ENCODE peak calls at places on chromosomes 2 and 18, in six cellular contexts. W is MCF 10A, B is epithelial cell of esophagus, N is foreskin fibroblast, U is body of pancreas, F is K562. J is an unnamed sample.

GRCh38 chr2:161068670-161069069 is 91.6 kb upstream of the TANK start:
- DNase-seq in W (peak), B (peak), N (no peak), U (no peak), F (no peak), J (no peak)

GRCh38 chr2:234864518-234864917 is 87.3 kb upstream of the SH3BP4 start:
- DNase-seq in W (no peak), B (no peak), N (no peak), U (no peak), F (no peak), J (no peak)

GRCh38 chr2:69797235-69797634 is 32.2 kb upstream of the GMCL1 start:
- DNase-seq in W (no peak), B (no peak), N (no peak), U (no peak), F (no peak), J (no peak)

GRCh38 chr18:13382990-13383821 is 164.6 kb downstream of the LDLRAD4 start:
- DNase-seq in W (no peak), B (no peak), N (no peak), U (no peak), F (no peak), J (no peak)

GRCh38 chr2:223952280-223952968 is 4.8 kb upstream of the MRPL44 start:
- DNase-seq in W (no peak), B (no peak), N (no peak), U (no peak), F (no peak), J (no peak)

GRCh38 chr2:160091381-160091780 is 29.0 kb upstream of the PLA2R1 start:
- DNase-seq in W (peak), B (peak), N (peak), U (no peak), F (no peak), J (peak)

GRCh38 chr2:37679072-37679695 is 7.7 kb upstream of the CDC42EP3 start:
- DNase-seq in W (no peak), B (no peak), N (no peak), U (no peak), F (no peak), J (no peak)

GRCh38 chr2:23434721-23435121 is 49.7 kb downstream of the KLHL29 start:
- DNase-seq in W (peak), B (peak), N (no peak), U (no peak), F (no peak), J (no peak)

GRCh38 chr2:240833724-240834285 is 13.8 kb upstream of the KIF1A start:
- DNase-seq in W (no peak), B (no peak), N (no peak), U (no peak), F (no peak), J (no peak)

GRCh38 chr2:45649855-45650806 is 1.3 kb upstream of the PRKCE start:
- DNase-seq in W (peak), B (peak), N (peak), U (peak), F (peak), J (peak)

GRCh38 chr2:222000326-222000725 is 298.5 kb downstream of the PAX3 start:
- DNase-seq in W (peak), B (peak), N (peak), U (no peak), F (no peak), J (peak)

GRCh38 chr2:118970396-118971135 is 28.6 kb downstream of the MARCO start:
- DNase-seq in W (peak), B (peak), N (no peak), U (no peak), F (no peak), J (no peak)

GRCh38 chr2:26438926-26439325 is 37.2 kb downstream of the DRC1 start:
- DNase-seq in W (no peak), B (no peak), N (no peak), U (no peak), F (no peak), J (no peak)

GRCh38 chr18:77000527-77000926 is 132.1 kb downstream of the MBP start:
- DNase-seq in W (peak), B (peak), N (peak), U (peak), F (peak), J (peak)

GRCh38 chr2:27182346-27182745 is 29.5 kb upstream of the ATRAID start:
- DNase-seq in W (peak), B (no peak), N (peak), U (no peak), F (no peak), J (peak)

GRCh38 chr2:241812730-241813079 is 3.7 kb downstream of the NEU4 start:
- DNase-seq in W (no peak), B (no peak), N (no peak), U (no peak), F (no peak), J (no peak)

GRCh38 chr18:74760436-74760835 is 162.8 kb downstream of the ZNF407 start:
- DNase-seq in W (no peak), B (peak), N (no peak), U (no peak), F (no peak), J (no peak)

DNA sequence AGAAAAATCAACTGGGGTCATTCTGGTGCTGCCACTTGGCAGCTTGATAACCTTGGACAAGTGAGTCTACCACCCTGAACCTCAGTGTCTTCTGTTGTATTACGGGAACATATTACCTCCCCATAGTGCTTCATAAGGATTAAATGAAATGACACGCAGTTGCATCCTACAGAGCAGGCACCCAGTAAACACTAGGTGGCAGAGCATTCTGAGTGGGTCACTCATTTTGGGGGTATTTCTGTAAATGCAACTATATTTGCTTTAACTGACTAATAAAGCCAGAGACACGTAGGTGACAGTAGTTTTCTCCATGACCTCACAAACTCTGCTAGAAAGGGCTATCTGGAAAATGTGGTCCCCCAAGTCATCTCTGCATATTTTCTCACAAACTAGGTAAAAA is 4.7 kb downstream of the CD226 start:
- DNase-seq in W (no peak), B (no peak), N (no peak), U (no peak), F (no peak), J (no peak)
- TF ChIP-seq CTCF in W (no peak), B (no peak), N (no peak), U (no peak), F (no peak), J (peak)

DNA sequence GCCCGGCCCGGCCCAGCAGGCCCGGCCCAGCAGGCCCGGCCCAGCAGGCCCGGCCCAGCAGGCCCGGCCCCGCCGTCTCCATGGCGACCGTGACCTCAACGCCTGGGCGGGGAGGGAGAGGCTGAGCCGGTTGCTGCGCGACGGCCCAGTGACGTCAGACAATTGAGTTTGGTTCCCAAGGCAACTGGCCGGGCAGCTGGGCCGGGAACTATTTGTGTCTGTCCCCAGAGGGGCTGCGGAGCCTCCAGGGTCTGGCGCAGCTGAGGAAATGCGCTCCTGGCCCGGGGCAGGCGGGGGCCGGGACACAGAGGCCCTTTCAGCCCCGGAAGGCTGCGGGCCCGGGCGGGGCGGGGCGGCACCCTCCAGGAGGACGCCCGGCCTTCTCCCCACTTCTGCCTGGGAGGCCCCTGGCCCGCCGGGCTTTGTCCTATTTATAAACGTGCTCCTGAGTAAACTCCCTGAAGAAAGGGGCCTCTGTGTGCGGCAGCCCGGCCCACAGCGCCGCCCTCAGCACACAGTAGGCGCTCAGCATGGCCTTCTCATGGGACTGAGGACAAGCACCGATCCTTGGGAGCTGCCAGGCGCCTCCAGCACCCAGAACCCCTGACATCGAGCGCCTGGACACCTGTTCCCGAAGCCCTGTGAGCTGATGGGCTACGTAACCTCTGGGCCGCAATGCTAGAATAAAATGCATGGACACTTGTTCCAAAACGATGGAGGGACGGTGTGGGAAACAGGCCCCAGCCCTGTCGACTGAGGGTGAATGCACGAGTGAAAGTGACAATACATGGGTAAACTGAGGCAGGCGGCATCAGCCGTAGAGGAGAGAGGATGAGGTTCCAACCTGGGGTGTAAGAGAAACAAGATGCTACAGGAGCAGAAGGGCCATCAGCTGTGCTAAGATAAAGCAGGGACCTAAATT is 12.3 kb downstream of the TEX44 start:
- DNase-seq in W (peak), B (peak), N (peak), U (peak), F (peak), J (peak)
- TF ChIP-seq CTCF in W (no peak), B (no peak), N (no peak), U (no peak), F (no peak), J (peak)

GRCh38 chr2:42651057-42651456 is 82.6 kb downstream of the MTA3 start:
- DNase-seq in W (no peak), B (no peak), N (no peak), U (no peak), F (no peak), J (no peak)
- TF ChIP-seq CTCF in W (no peak), B (no peak), N (no peak), U (no peak), F (no peak), J (no peak)

GRCh38 chr2:185610301-185610700 is 128.3 kb upstream of the FSIP2 start:
- DNase-seq in W (no peak), B (no peak), N (no peak), U (no peak), F (no peak), J (no peak)

GRCh38 chr2:185607943-185608342 is 130.7 kb upstream of the FSIP2 start:
- DNase-seq in W (no peak), B (no peak), N (no peak), U (no peak), F (no peak), J (no peak)

GRCh38 chr2:185608799-185609198 is 129.8 kb upstream of the FSIP2 start:
- DNase-seq in W (peak), B (peak), N (no peak), U (no peak), F (no peak), J (no peak)
- TF ChIP-seq CTCF in W (peak), B (no peak), N (no peak), U (peak), F (no peak), J (no peak)

GRCh38 chr2:30472326-30472725 is 25.3 kb downstream of the LCLAT1 start:
- DNase-seq in W (no peak), B (no peak), N (no peak), U (no peak), F (no peak), J (no peak)
- TF ChIP-seq CTCF in W (no peak), B (no peak), N (no peak), U (no peak), F (no peak), J (peak)

DNA sequence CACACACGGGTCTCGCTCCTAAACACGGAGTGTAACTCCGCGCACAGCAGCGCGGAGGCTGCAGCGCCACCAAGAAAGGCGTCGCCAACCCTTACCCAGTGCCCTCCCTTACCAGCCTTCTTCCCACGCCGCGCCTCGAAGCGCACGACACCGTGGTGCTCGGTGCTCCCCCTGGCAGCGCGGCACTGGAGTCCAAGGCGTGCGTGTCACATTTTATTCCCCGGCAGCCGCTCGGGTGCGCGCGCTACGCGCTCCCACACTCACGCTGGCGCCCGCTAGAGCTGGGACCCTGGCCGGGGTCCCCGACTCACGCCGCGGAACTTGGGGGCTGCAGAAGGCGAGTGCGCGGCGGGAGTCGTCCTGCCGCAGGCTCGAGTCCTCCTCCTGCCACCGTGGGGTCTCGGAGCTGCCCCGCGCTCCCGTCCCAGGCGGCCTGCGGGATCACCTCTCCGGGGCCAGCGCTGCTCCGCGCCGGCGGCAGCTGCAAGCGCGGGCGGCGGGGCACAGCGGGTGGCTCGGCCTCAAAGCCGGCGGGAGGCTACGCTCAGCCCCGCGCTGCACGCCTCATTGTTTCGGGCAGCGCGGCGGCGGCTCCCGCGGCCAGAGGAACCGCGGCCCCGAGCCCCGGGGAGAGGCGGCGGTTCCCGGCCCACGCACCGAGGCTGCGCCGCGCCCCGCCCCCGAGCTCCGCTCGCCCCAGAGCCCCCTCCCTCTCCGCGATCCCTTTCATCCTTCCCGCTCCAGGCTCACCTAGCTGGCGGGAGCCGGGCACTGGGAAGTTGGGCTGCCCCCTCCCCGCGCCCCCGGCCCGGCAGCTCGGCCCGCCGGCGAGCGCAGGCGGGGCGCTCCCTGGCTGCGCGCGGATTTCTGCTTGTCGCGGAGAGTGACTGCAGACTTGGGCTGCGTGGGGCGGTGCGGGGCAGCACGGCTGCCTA is at the start of gene ST6GAL2:
- DNase-seq in W (no peak), B (peak), N (no peak), U (no peak), F (no peak), J (no peak)
- TF ChIP-seq CTCF in W (no peak), B (no peak), N (no peak), U (no peak), F (no peak), J (no peak)

GRCh38 chr2:43239981-43240761 is 13.8 kb upstream of the ZFP36L2 start:
- DNase-seq in W (peak), B (no peak), N (no peak), U (no peak), F (peak), J (no peak)
- TF ChIP-seq CTCF in W (no peak), B (peak), N (no peak), U (no peak), F (peak), J (peak)

DNA sequence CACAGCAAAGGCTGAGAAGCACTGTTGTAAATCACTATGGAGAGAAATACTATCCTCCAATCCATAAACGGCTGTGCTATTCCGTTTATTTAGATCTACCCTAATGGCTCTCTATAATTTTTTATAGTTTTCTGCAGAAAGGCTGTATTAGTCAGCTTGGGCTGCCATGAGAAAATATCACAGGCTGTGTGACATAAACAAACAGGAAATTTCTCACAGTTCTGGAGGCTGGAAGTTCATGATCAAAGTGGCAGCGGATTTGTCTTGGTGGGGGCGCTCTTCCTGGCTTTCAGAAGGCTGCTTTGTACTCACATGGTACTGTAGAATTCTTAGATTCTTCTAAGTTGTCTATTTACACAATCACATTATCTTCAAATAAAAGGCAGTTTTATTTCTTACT is 44.1 kb downstream of the C1D start:
- DNase-seq in W (no peak), B (no peak), N (no peak), U (no peak), F (no peak), J (no peak)
- TF ChIP-seq CTCF in W (no peak), B (no peak), N (no peak), U (no peak), F (no peak), J (peak)